ENCODE peak calls at places on chromosomes 3 and 15, in six cellular contexts. One of them, this sample, is unnamed.

GRCh38 chr15:67192185-67192584 is 62.3 kb downstream of the AAGAB start:
- DNase-seq in thoracic aorta: no peak
- DNase-seq in NCI-H1694: no peak
- DNase-seq in NCI-H460: no peak
- DNase-seq in AG04449: no peak
- DNase-seq in uterus: no peak
- DNase-seq in this sample: no peak

GRCh38 chr3:30576946-30577345 is 29.5 kb upstream of the TGFBR2 start:
- DNase-seq in uterus: no peak
- DNase-seq in thoracic aorta: no peak
- DNase-seq in NCI-H1694: no peak
- DNase-seq in NCI-H460: no peak
- DNase-seq in AG04449: no peak
- DNase-seq in this sample: no peak

GRCh38 chr15:80915462-80915861 is 74.2 kb downstream of the MESD start:
- DNase-seq in NCI-H1694: no peak
- DNase-seq in NCI-H460: no peak
- DNase-seq in thoracic aorta: no peak
- DNase-seq in AG04449: no peak
- DNase-seq in uterus: no peak
- DNase-seq in this sample: no peak

GRCh38 chr3:27141668-27142067 is 227.5 kb downstream of the NEK10 start:
- DNase-seq in NCI-H1694: no peak
- DNase-seq in uterus: no peak
- DNase-seq in NCI-H460: no peak
- DNase-seq in AG04449: no peak
- DNase-seq in thoracic aorta: no peak
- DNase-seq in this sample: no peak

GRCh38 chr3:153768559-153769469 is 352.4 kb upstream of the ARHGEF26 start:
- DNase-seq in NCI-H1694: no peak
- DNase-seq in uterus: no peak
- DNase-seq in AG04449: peak
- DNase-seq in NCI-H460: peak
- DNase-seq in thoracic aorta: no peak
- DNase-seq in this sample: peak

GRCh38 chr3:152058906-152059305 is 185.5 kb downstream of the SUCNR1 start:
- DNase-seq in uterus: no peak
- DNase-seq in thoracic aorta: no peak
- DNase-seq in AG04449: no peak
- DNase-seq in NCI-H1694: no peak
- DNase-seq in NCI-H460: no peak
- DNase-seq in this sample: no peak

GRCh38 chr3:128787256-128788253 is 61.6 kb downstream of the RAB7A start:
- DNase-seq in NCI-H460: peak
- DNase-seq in NCI-H1694: peak
- DNase-seq in uterus: no peak
- DNase-seq in thoracic aorta: no peak
- DNase-seq in AG04449: no peak
- DNase-seq in this sample: peak

GRCh38 chr3:30401971-30402370 is 204.4 kb upstream of the TGFBR2 start:
- DNase-seq in uterus: no peak
- DNase-seq in NCI-H1694: no peak
- DNase-seq in NCI-H460: no peak
- DNase-seq in thoracic aorta: no peak
- DNase-seq in AG04449: peak
- DNase-seq in this sample: no peak

GRCh38 chr15:79315623-79316328 is 4.9 kb downstream of the TMED3 start:
- DNase-seq in NCI-H460: no peak
- DNase-seq in uterus: no peak
- DNase-seq in thoracic aorta: no peak
- DNase-seq in AG04449: no peak
- DNase-seq in NCI-H1694: no peak
- DNase-seq in this sample: no peak

GRCh38 chr15:28123408-28124023 is 24.4 kb upstream of the OCA2 start:
- DNase-seq in thoracic aorta: no peak
- DNase-seq in uterus: peak
- DNase-seq in NCI-H1694: peak
- DNase-seq in AG04449: no peak
- DNase-seq in NCI-H460: peak
- DNase-seq in this sample: peak

GRCh38 chr3:195195321-195196209 is 75.4 kb downstream of the XXYLT1 start:
- DNase-seq in AG04449: no peak
- DNase-seq in NCI-H460: no peak
- DNase-seq in thoracic aorta: no peak
- DNase-seq in NCI-H1694: no peak
- DNase-seq in uterus: no peak
- DNase-seq in this sample: no peak

GRCh38 chr3:148280623-148281242 is 417.0 kb upstream of the AGTR1 start:
- DNase-seq in uterus: peak
- DNase-seq in thoracic aorta: no peak
- DNase-seq in NCI-H460: no peak
- DNase-seq in AG04449: no peak
- DNase-seq in NCI-H1694: no peak
- DNase-seq in this sample: no peak

GRCh38 chr15:25862469-25863066 is 559 bp downstream of the ATP10A start:
- DNase-seq in thoracic aorta: no peak
- DNase-seq in uterus: no peak
- DNase-seq in AG04449: no peak
- DNase-seq in NCI-H460: no peak
- DNase-seq in NCI-H1694: no peak
- DNase-seq in this sample: no peak

GRCh38 chr3:13665582-13666226 is 116.8 kb downstream of the FBLN2 start:
- DNase-seq in uterus: no peak
- DNase-seq in AG04449: no peak
- DNase-seq in NCI-H1694: no peak
- DNase-seq in NCI-H460: no peak
- DNase-seq in thoracic aorta: no peak
- DNase-seq in this sample: no peak

GRCh38 chr3:12286927-12287726 is 1.7 kb upstream of the PPARG start:
- DNase-seq in NCI-H1694: no peak
- DNase-seq in AG04449: no peak
- DNase-seq in thoracic aorta: no peak
- DNase-seq in uterus: peak
- DNase-seq in NCI-H460: no peak
- DNase-seq in this sample: peak

GRCh38 chr3:89742546-89742945 is 635.1 kb downstream of the EPHA3 start:
- DNase-seq in AG04449: no peak
- DNase-seq in NCI-H1694: no peak
- DNase-seq in NCI-H460: no peak
- DNase-seq in uterus: no peak
- DNase-seq in thoracic aorta: no peak
- DNase-seq in this sample: no peak

GRCh38 chr3:94423566-94423965 is 360.7 kb downstream of the NSUN3 start:
- DNase-seq in NCI-H1694: no peak
- DNase-seq in thoracic aorta: no peak
- DNase-seq in AG04449: peak
- DNase-seq in NCI-H460: no peak
- DNase-seq in uterus: no peak
- DNase-seq in this sample: no peak

GRCh38 chr3:180026997-180027396 is 9.7 kb downstream of the PEX5L start:
- DNase-seq in thoracic aorta: no peak
- DNase-seq in NCI-H460: no peak
- DNase-seq in NCI-H1694: no peak
- DNase-seq in uterus: no peak
- DNase-seq in AG04449: no peak
- DNase-seq in this sample: no peak

GRCh38 chr3:129119365-129120100 is 2.1 kb downstream of the RAB43 start:
- DNase-seq in NCI-H1694: no peak
- DNase-seq in uterus: no peak
- DNase-seq in AG04449: no peak
- DNase-seq in thoracic aorta: no peak
- DNase-seq in NCI-H460: no peak
- DNase-seq in this sample: no peak

GRCh38 chr15:68566377-68566954 is 12.3 kb upstream of the CORO2B start:
- DNase-seq in uterus: no peak
- DNase-seq in NCI-H460: no peak
- DNase-seq in NCI-H1694: no peak
- DNase-seq in AG04449: no peak
- DNase-seq in thoracic aorta: no peak
- DNase-seq in this sample: no peak

GRCh38 chr15:71921191-71921590 is 110.8 kb downstream of the NR2E3 start:
- DNase-seq in thoracic aorta: no peak
- DNase-seq in NCI-H1694: no peak
- DNase-seq in uterus: no peak
- DNase-seq in NCI-H460: no peak
- DNase-seq in AG04449: no peak
- DNase-seq in this sample: no peak

GRCh38 chr3:59514865-59515482 is 465.1 kb upstream of the CFAP20DC start:
- DNase-seq in NCI-H1694: no peak
- DNase-seq in NCI-H460: no peak
- DNase-seq in AG04449: no peak
- DNase-seq in thoracic aorta: no peak
- DNase-seq in uterus: no peak
- DNase-seq in this sample: no peak

GRCh38 chr3:49357466-49358216 is 512 bp downstream of the GPX1 start:
- DNase-seq in NCI-H460: peak
- DNase-seq in AG04449: peak
- DNase-seq in uterus: peak
- DNase-seq in thoracic aorta: peak
- DNase-seq in NCI-H1694: no peak
- DNase-seq in this sample: no peak

GRCh38 chr3:62875103-62876002 is at the start of gene CADPS:
- DNase-seq in AG04449: no peak
- DNase-seq in uterus: no peak
- DNase-seq in NCI-H1694: no peak
- DNase-seq in NCI-H460: no peak
- DNase-seq in thoracic aorta: no peak
- DNase-seq in this sample: peak

GRCh38 chr15:42919308-42919707 is 1.3 kb downstream of the TTBK2 start:
- DNase-seq in thoracic aorta: no peak
- DNase-seq in uterus: no peak
- DNase-seq in NCI-H1694: no peak
- DNase-seq in NCI-H460: no peak
- DNase-seq in AG04449: no peak
- DNase-seq in this sample: no peak

GRCh38 chr15:61839541-61839940 is 220.7 kb downstream of the VPS13C start:
- DNase-seq in NCI-H460: no peak
- DNase-seq in thoracic aorta: no peak
- DNase-seq in AG04449: peak
- DNase-seq in uterus: no peak
- DNase-seq in NCI-H1694: no peak
- DNase-seq in this sample: no peak

GRCh38 chr3:60079076-60079475 is 1029.3 kb upstream of the CFAP20DC start:
- DNase-seq in NCI-H1694: no peak
- DNase-seq in AG04449: no peak
- DNase-seq in thoracic aorta: no peak
- DNase-seq in uterus: no peak
- DNase-seq in NCI-H460: no peak
- DNase-seq in this sample: no peak

GRCh38 chr15:67085237-67085817 is 19.9 kb downstream of the SMAD3 start:
- DNase-seq in uterus: no peak
- DNase-seq in thoracic aorta: no peak
- DNase-seq in NCI-H460: no peak
- DNase-seq in AG04449: no peak
- DNase-seq in NCI-H1694: no peak
- DNase-seq in this sample: no peak

GRCh38 chr15:83289160-83289559 is 4.7 kb upstream of the BNC1 start:
- DNase-seq in NCI-H1694: no peak
- DNase-seq in AG04449: no peak
- DNase-seq in thoracic aorta: no peak
- DNase-seq in uterus: no peak
- DNase-seq in NCI-H460: no peak
- DNase-seq in this sample: no peak

GRCh38 chr3:21705769-21706168 is 45.2 kb downstream of the ZNF385D start:
- DNase-seq in NCI-H1694: no peak
- DNase-seq in uterus: no peak
- DNase-seq in AG04449: no peak
- DNase-seq in thoracic aorta: peak
- DNase-seq in NCI-H460: no peak
- DNase-seq in this sample: no peak

GRCh38 chr3:134880431-134880830 is 85.4 kb downstream of the EPHB1 start:
- DNase-seq in NCI-H460: no peak
- DNase-seq in NCI-H1694: no peak
- DNase-seq in thoracic aorta: no peak
- DNase-seq in uterus: no peak
- DNase-seq in AG04449: no peak
- DNase-seq in this sample: no peak

GRCh38 chr15:64894395-64895056 is 17.2 kb upstream of the ANKDD1A start:
- DNase-seq in uterus: no peak
- DNase-seq in NCI-H460: no peak
- DNase-seq in AG04449: no peak
- DNase-seq in thoracic aorta: no peak
- DNase-seq in NCI-H1694: no peak
- DNase-seq in this sample: no peak

GRCh38 chr3:124034016-124034808 is 42.3 kb upstream of the ROPN1 start:
- DNase-seq in uterus: peak
- DNase-seq in thoracic aorta: no peak
- DNase-seq in NCI-H460: no peak
- DNase-seq in AG04449: no peak
- DNase-seq in NCI-H1694: no peak
- DNase-seq in this sample: peak

GRCh38 chr3:23302276-23302675 is 99.1 kb downstream of the UBE2E2 start:
- DNase-seq in NCI-H460: no peak
- DNase-seq in uterus: no peak
- DNase-seq in NCI-H1694: no peak
- DNase-seq in AG04449: no peak
- DNase-seq in thoracic aorta: no peak
- DNase-seq in this sample: no peak

GRCh38 chr15:89587955-89588354 is 12.7 kb downstream of the TICRR start:
- DNase-seq in thoracic aorta: no peak
- DNase-seq in AG04449: no peak
- DNase-seq in NCI-H1694: no peak
- DNase-seq in NCI-H460: no peak
- DNase-seq in uterus: no peak
- DNase-seq in this sample: no peak

GRCh38 chr15:42576776-42577175 is 1.4 kb downstream of the STARD9 start:
- DNase-seq in NCI-H460: no peak
- DNase-seq in uterus: no peak
- DNase-seq in AG04449: no peak
- DNase-seq in NCI-H1694: no peak
- DNase-seq in thoracic aorta: no peak
- DNase-seq in this sample: no peak

This sample was measured in SK-N-DZ.